ENCODE peak calls at places on chromosomes 7 and 10, in five cellular contexts. S is tibial artery, P is heart right ventricle, X is A549, M is neuronal stem cell. J is an unnamed sample. For H3K9me3, the result is how much of the 10 kb centered on the place peaks cover.

GRCh38 chr7:104967595-104967994 is 46.4 kb upstream of the KMT2E start:
- DNase-seq in S (no peak), P (no peak), X (no peak), M (no peak), J (no peak)

GRCh38 chr10:17010363-17011145 is 119.1 kb downstream of the CUBN start:
- DNase-seq in S (no peak), P (no peak), X (no peak), M (no peak), J (no peak)

GRCh38 chr7:119959811-119960210 is 313.2 kb upstream of the KCND2 start:
- DNase-seq in S (no peak), P (no peak), X (no peak), M (no peak), J (no peak)

GRCh38 chr7:76262683-76263402 is 39.6 kb upstream of the HSPB1 start:
- DNase-seq in S (no peak), P (peak), X (peak), M (peak), J (no peak)

GRCh38 chr10:121734517-121735137 is 136.4 kb upstream of the FGFR2 start:
- DNase-seq in S (no peak), P (no peak), X (peak), M (no peak), J (no peak)

GRCh38 chr10:90963331-90963730 is 42.4 kb upstream of the ANKRD1 start:
- DNase-seq in S (no peak), P (no peak), X (no peak), M (no peak), J (no peak)

GRCh38 chr7:142933092-142933475 is 462 bp downstream of the TRPV5 start:
- DNase-seq in S (no peak), P (no peak), X (no peak), M (no peak), J (no peak)

GRCh38 chr10:75355706-75356105 is 45.9 kb downstream of the ZNF503 start:
- DNase-seq in S (no peak), P (no peak), X (no peak), M (no peak), J (no peak)

GRCh38 chr7:138691166-138691565 is 10.0 kb downstream of the SVOPL start:
- DNase-seq in S (no peak), P (no peak), X (no peak), M (no peak), J (no peak)

GRCh38 chr10:62025901-62026879 is 124.7 kb downstream of the ARID5B start:
- DNase-seq in S (no peak), P (no peak), X (no peak), M (no peak), J (no peak)

GRCh38 chr10:104061196-104061595 is 24.5 kb downstream of the COL17A1 start:
- DNase-seq in S (no peak), P (no peak), X (no peak), M (no peak), J (no peak)

GRCh38 chr10:28677889-28678686 is 767 bp downstream of the BAMBI start:
- DNase-seq in S (peak), P (no peak), X (no peak), M (no peak), J (peak)

GRCh38 chr7:47931005-47931787 is 17.1 kb downstream of the PKD1L1 start:
- DNase-seq in S (no peak), P (no peak), X (no peak), M (no peak), J (no peak)

GRCh38 chr7:130922206-130923112 is 188.5 kb upstream of the KLF14 start:
- DNase-seq in S (no peak), P (no peak), X (no peak), M (no peak), J (no peak)

GRCh38 chr7:131056007-131056406 is 271.7 kb upstream of the MKLN1 start:
- DNase-seq in S (no peak), P (no peak), X (no peak), M (no peak), J (no peak)

GRCh38 chr7:43756368-43757072 is 2.0 kb upstream of the BLVRA start:
- DNase-seq in S (no peak), P (no peak), X (no peak), M (no peak), J (no peak)

GRCh38 chr7:27129729-27130539 is 623 bp downstream of the HOXA4 start:
- DNase-seq in S (no peak), P (no peak), X (no peak), M (no peak), J (no peak)
- H3K4me3 ChIP-seq in S (peak), P (peak), X (peak), M (no peak), J (peak)

DNA sequence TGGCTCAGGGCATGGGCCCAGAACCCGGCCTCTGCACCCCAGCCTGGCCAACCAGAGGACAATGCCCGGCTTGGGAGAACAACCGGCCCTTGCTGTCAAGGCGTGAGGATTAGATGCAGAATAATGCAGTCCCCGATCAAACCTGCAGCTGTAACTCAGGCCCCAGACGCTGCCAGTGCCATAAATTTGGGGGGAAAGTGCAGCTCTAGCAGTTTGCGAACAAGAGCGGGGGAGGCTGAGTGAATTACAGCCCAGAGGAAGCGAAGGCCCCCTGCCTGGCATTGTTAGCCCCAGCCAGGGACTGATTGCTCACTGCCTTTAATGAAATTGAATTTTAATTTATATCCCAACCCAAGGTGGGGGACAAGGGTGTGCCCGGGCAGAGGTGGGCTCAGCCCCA is 38.0 kb upstream of the GNA12 start:
- DNase-seq in S (no peak), P (no peak), X (no peak), M (no peak), J (no peak)
- H3K9me3 ChIP-seq in S (under half), P (under half), X (under half), M (under half), J (under half)

DNA sequence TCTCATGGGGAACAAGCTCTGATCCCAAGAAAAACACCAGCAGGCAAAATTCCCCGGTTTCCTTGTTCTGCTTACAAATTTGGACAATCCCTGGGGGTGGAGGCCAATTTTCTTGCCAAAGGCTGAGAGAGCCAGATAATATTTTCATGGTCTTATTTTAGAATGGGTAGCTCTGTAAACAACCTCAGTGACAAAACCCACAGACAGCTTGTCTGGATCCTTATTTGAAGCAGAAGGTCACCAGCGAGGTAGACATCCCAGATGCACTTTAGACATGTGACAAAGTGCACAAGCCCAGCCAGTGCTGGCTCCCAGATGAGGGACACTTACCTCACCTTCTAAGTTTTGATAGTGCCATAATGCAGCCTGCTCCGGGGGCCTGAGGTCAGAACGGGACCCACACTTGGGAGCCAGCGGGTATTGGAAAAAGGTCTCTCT is 102.6 kb upstream of the DDC start:
- DNase-seq in S (peak), P (peak), X (no peak), M (no peak), J (no peak)
- H3K27ac ChIP-seq in S (peak), P (peak), X (no peak), M (no peak), J (no peak)

GRCh38 chr10:132136097-132136521 is 50.6 kb upstream of the DPYSL4 start:
- DNase-seq in S (peak), P (no peak), X (no peak), M (no peak), J (no peak)
- H3K4me3 ChIP-seq in S (no peak), P (no peak), X (no peak), M (no peak), J (no peak)

J was measured in naive thymus-derived CD4-positive, alpha-beta T cell.